ENCODE peak calls at places on chromosome 1, in six cellular contexts. One of them, this sample, is unnamed.

GRCh38 chr1:31811605-31812004 is 4.2 kb downstream of the SPOCD1 start:
- DNase-seq in LoVo: no peak
- DNase-seq in stimulated activated CD8-positive, alpha-beta memory T cell treated with anti-CD3 and anti-CD28 coated beads, Interleukin-7, amount 100 ng/mL, for 1 hour: no peak
- DNase-seq in T-helper 22 cell: no peak
- DNase-seq in stimulated activated CD4-positive, alpha-beta T cell treated with anti-CD3 and anti-CD28 coated beads, TNF-alpha, amount 100 ng/mL, for 48 hours: no peak
- DNase-seq in activated T-cell treated with anti-CD3 and anti-CD28 coated beads for 1 hour: no peak
- DNase-seq in this sample: no peak

GRCh38 chr1:66214901-66215300 is 319.1 kb upstream of the SGIP1 start:
- DNase-seq in LoVo: no peak
- DNase-seq in stimulated activated CD8-positive, alpha-beta memory T cell treated with anti-CD3 and anti-CD28 coated beads, Interleukin-7, amount 100 ng/mL, for 1 hour: no peak
- DNase-seq in T-helper 22 cell: no peak
- DNase-seq in stimulated activated CD4-positive, alpha-beta T cell treated with anti-CD3 and anti-CD28 coated beads, TNF-alpha, amount 100 ng/mL, for 48 hours: no peak
- DNase-seq in activated T-cell treated with anti-CD3 and anti-CD28 coated beads for 1 hour: no peak
- DNase-seq in this sample: no peak

GRCh38 chr1:154999651-155000474 is 2.7 kb upstream of the ZBTB7B start:
- DNase-seq in LoVo: no peak
- DNase-seq in stimulated activated CD8-positive, alpha-beta memory T cell treated with anti-CD3 and anti-CD28 coated beads, Interleukin-7, amount 100 ng/mL, for 1 hour: no peak
- DNase-seq in T-helper 22 cell: peak
- DNase-seq in stimulated activated CD4-positive, alpha-beta T cell treated with anti-CD3 and anti-CD28 coated beads, TNF-alpha, amount 100 ng/mL, for 48 hours: no peak
- DNase-seq in activated T-cell treated with anti-CD3 and anti-CD28 coated beads for 1 hour: no peak
- DNase-seq in this sample: peak

GRCh38 chr1:27307851-27308598 is 13.9 kb upstream of the TMEM222 start:
- DNase-seq in LoVo: no peak
- DNase-seq in stimulated activated CD8-positive, alpha-beta memory T cell treated with anti-CD3 and anti-CD28 coated beads, Interleukin-7, amount 100 ng/mL, for 1 hour: no peak
- DNase-seq in T-helper 22 cell: no peak
- DNase-seq in stimulated activated CD4-positive, alpha-beta T cell treated with anti-CD3 and anti-CD28 coated beads, TNF-alpha, amount 100 ng/mL, for 48 hours: no peak
- DNase-seq in activated T-cell treated with anti-CD3 and anti-CD28 coated beads for 1 hour: no peak
- DNase-seq in this sample: no peak

GRCh38 chr1:145906954-145907755 is 2.7 kb downstream of the ITGA10 start:
- DNase-seq in LoVo: no peak
- DNase-seq in stimulated activated CD8-positive, alpha-beta memory T cell treated with anti-CD3 and anti-CD28 coated beads, Interleukin-7, amount 100 ng/mL, for 1 hour: no peak
- DNase-seq in T-helper 22 cell: no peak
- DNase-seq in stimulated activated CD4-positive, alpha-beta T cell treated with anti-CD3 and anti-CD28 coated beads, TNF-alpha, amount 100 ng/mL, for 48 hours: no peak
- DNase-seq in activated T-cell treated with anti-CD3 and anti-CD28 coated beads for 1 hour: no peak
- DNase-seq in this sample: no peak

GRCh38 chr1:197471248-197472035 is 203.4 kb downstream of the CRB1 start:
- DNase-seq in LoVo: no peak
- DNase-seq in stimulated activated CD8-positive, alpha-beta memory T cell treated with anti-CD3 and anti-CD28 coated beads, Interleukin-7, amount 100 ng/mL, for 1 hour: no peak
- DNase-seq in T-helper 22 cell: no peak
- DNase-seq in stimulated activated CD4-positive, alpha-beta T cell treated with anti-CD3 and anti-CD28 coated beads, TNF-alpha, amount 100 ng/mL, for 48 hours: no peak
- DNase-seq in activated T-cell treated with anti-CD3 and anti-CD28 coated beads for 1 hour: no peak
- DNase-seq in this sample: no peak

GRCh38 chr1:22710688-22711024 is at the start of gene EPHB2:
- DNase-seq in LoVo: peak
- DNase-seq in stimulated activated CD8-positive, alpha-beta memory T cell treated with anti-CD3 and anti-CD28 coated beads, Interleukin-7, amount 100 ng/mL, for 1 hour: no peak
- DNase-seq in T-helper 22 cell: no peak
- DNase-seq in stimulated activated CD4-positive, alpha-beta T cell treated with anti-CD3 and anti-CD28 coated beads, TNF-alpha, amount 100 ng/mL, for 48 hours: no peak
- DNase-seq in activated T-cell treated with anti-CD3 and anti-CD28 coated beads for 1 hour: no peak
- DNase-seq in this sample: peak

GRCh38 chr1:230826166-230826875 is 42.0 kb downstream of the C1orf198 start:
- DNase-seq in LoVo: no peak
- DNase-seq in stimulated activated CD8-positive, alpha-beta memory T cell treated with anti-CD3 and anti-CD28 coated beads, Interleukin-7, amount 100 ng/mL, for 1 hour: no peak
- DNase-seq in T-helper 22 cell: no peak
- DNase-seq in stimulated activated CD4-positive, alpha-beta T cell treated with anti-CD3 and anti-CD28 coated beads, TNF-alpha, amount 100 ng/mL, for 48 hours: no peak
- DNase-seq in activated T-cell treated with anti-CD3 and anti-CD28 coated beads for 1 hour: no peak
- DNase-seq in this sample: no peak

GRCh38 chr1:91024501-91025119 is 2.8 kb upstream of the ZNF644 start:
- DNase-seq in LoVo: no peak
- DNase-seq in stimulated activated CD8-positive, alpha-beta memory T cell treated with anti-CD3 and anti-CD28 coated beads, Interleukin-7, amount 100 ng/mL, for 1 hour: no peak
- DNase-seq in T-helper 22 cell: no peak
- DNase-seq in stimulated activated CD4-positive, alpha-beta T cell treated with anti-CD3 and anti-CD28 coated beads, TNF-alpha, amount 100 ng/mL, for 48 hours: no peak
- DNase-seq in activated T-cell treated with anti-CD3 and anti-CD28 coated beads for 1 hour: no peak
- DNase-seq in this sample: no peak